ENCODE peak calls at places on chromosomes 1 and 21, in eight cellular contexts. One of them, this sample, is unnamed.

GRCh38 chr1:3931310-3931700 is 31.2 kb upstream of the C1orf174 start:
- DNase-seq in IMR-90: no peak
- DNase-seq in GM12878: no peak
- DNase-seq in endothelial cell of umbilical vein: no peak
- DNase-seq in HCT116: no peak
- DNase-seq in HepG2: no peak
- DNase-seq in fibroblast of lung: no peak
- DNase-seq in PC-3: no peak
- DNase-seq in this sample: no peak

GRCh38 chr1:29519733-29520132 is 283.4 kb downstream of the PTPRU start:
- DNase-seq in endothelial cell of umbilical vein: no peak
- DNase-seq in fibroblast of lung: no peak
- DNase-seq in HepG2: no peak
- DNase-seq in IMR-90: no peak
- DNase-seq in PC-3: no peak
- DNase-seq in GM12878: no peak
- DNase-seq in HCT116: no peak
- DNase-seq in this sample: no peak

GRCh38 chr1:85579619-85580018 is 942 bp upstream of the CCN1 start:
- DNase-seq in PC-3: peak; percentile 75
- DNase-seq in HCT116: no peak
- DNase-seq in IMR-90: peak; percentile 79
- DNase-seq in GM12878: no peak
- DNase-seq in HepG2: no peak
- DNase-seq in endothelial cell of umbilical vein: peak; percentile 86
- DNase-seq in fibroblast of lung: peak; percentile 69
- DNase-seq in this sample: no peak

GRCh38 chr1:94698759-94699502 is 121.2 kb upstream of the SLC44A3 start:
- DNase-seq in GM12878: no peak
- DNase-seq in fibroblast of lung: no peak
- DNase-seq in HepG2: peak; percentile 78
- DNase-seq in PC-3: peak; percentile 16
- DNase-seq in endothelial cell of umbilical vein: no peak
- DNase-seq in IMR-90: peak; percentile 63
- DNase-seq in HCT116: peak; percentile 21
- DNase-seq in this sample: no peak

GRCh38 chr1:67683736-67684525 is 1.1 kb upstream of the GADD45A start:
- DNase-seq in endothelial cell of umbilical vein: peak; percentile 69
- DNase-seq in PC-3: peak; percentile 78
- DNase-seq in GM12878: no peak
- DNase-seq in IMR-90: peak; percentile 79
- DNase-seq in HCT116: no peak
- DNase-seq in HepG2: no peak
- DNase-seq in fibroblast of lung: peak; percentile 30
- DNase-seq in this sample: no peak

GRCh38 chr1:21576031-21576797 is 67.0 kb downstream of the ALPL start:
- DNase-seq in PC-3: no peak
- DNase-seq in IMR-90: no peak
- DNase-seq in fibroblast of lung: no peak
- DNase-seq in endothelial cell of umbilical vein: no peak
- DNase-seq in HepG2: no peak
- DNase-seq in GM12878: no peak
- DNase-seq in HCT116: no peak
- DNase-seq in this sample: no peak

GRCh38 chr1:46166521-46167462 is 8.1 kb upstream of the TSPAN1 start:
- DNase-seq in fibroblast of lung: peak; percentile 15
- DNase-seq in GM12878: no peak
- DNase-seq in PC-3: no peak
- DNase-seq in IMR-90: no peak
- DNase-seq in HepG2: no peak
- DNase-seq in HCT116: no peak
- DNase-seq in endothelial cell of umbilical vein: peak; percentile 37
- DNase-seq in this sample: peak; percentile 75

GRCh38 chr1:202664083-202664482 is 46.2 kb downstream of the SYT2 start:
- DNase-seq in HCT116: no peak
- DNase-seq in PC-3: peak; percentile 19
- DNase-seq in fibroblast of lung: no peak
- DNase-seq in endothelial cell of umbilical vein: peak; percentile 44
- DNase-seq in GM12878: no peak
- DNase-seq in HepG2: no peak
- DNase-seq in IMR-90: peak; percentile 58
- DNase-seq in this sample: no peak

GRCh38 chr1:94490556-94490955 is 51.0 kb downstream of the F3 start:
- DNase-seq in endothelial cell of umbilical vein: no peak
- DNase-seq in HCT116: no peak
- DNase-seq in PC-3: no peak
- DNase-seq in GM12878: no peak
- DNase-seq in HepG2: no peak
- DNase-seq in IMR-90: no peak
- DNase-seq in fibroblast of lung: no peak
- DNase-seq in this sample: no peak

GRCh38 chr21:21921410-21922232 is 923.4 kb downstream of the NCAM2 start:
- DNase-seq in PC-3: peak; percentile 65
- DNase-seq in endothelial cell of umbilical vein: no peak
- DNase-seq in HepG2: no peak
- DNase-seq in fibroblast of lung: peak; percentile 37
- DNase-seq in HCT116: no peak
- DNase-seq in GM12878: no peak
- DNase-seq in IMR-90: peak; percentile 11
- DNase-seq in this sample: peak; percentile 5

GRCh38 chr1:225597926-225598575 is 54.9 kb downstream of the ENAH start:
- DNase-seq in IMR-90: peak; percentile 71
- DNase-seq in PC-3: peak; percentile 45
- DNase-seq in endothelial cell of umbilical vein: no peak
- DNase-seq in fibroblast of lung: peak; percentile 61
- DNase-seq in HCT116: no peak
- DNase-seq in GM12878: no peak
- DNase-seq in HepG2: no peak
- DNase-seq in this sample: no peak

GRCh38 chr1:160196143-160196542 is 5.8 kb downstream of the CASQ1 start:
- DNase-seq in endothelial cell of umbilical vein: no peak
- DNase-seq in GM12878: no peak
- DNase-seq in PC-3: no peak
- DNase-seq in IMR-90: no peak
- DNase-seq in HepG2: no peak
- DNase-seq in fibroblast of lung: no peak
- DNase-seq in HCT116: no peak
- DNase-seq in this sample: no peak

GRCh38 chr21:35921471-35921870 is 138.9 kb downstream of the SETD4 start:
- DNase-seq in endothelial cell of umbilical vein: no peak
- DNase-seq in fibroblast of lung: no peak
- DNase-seq in HepG2: peak; percentile 45
- DNase-seq in PC-3: no peak
- DNase-seq in HCT116: no peak
- DNase-seq in IMR-90: no peak
- DNase-seq in GM12878: no peak
- DNase-seq in this sample: no peak

DNA sequence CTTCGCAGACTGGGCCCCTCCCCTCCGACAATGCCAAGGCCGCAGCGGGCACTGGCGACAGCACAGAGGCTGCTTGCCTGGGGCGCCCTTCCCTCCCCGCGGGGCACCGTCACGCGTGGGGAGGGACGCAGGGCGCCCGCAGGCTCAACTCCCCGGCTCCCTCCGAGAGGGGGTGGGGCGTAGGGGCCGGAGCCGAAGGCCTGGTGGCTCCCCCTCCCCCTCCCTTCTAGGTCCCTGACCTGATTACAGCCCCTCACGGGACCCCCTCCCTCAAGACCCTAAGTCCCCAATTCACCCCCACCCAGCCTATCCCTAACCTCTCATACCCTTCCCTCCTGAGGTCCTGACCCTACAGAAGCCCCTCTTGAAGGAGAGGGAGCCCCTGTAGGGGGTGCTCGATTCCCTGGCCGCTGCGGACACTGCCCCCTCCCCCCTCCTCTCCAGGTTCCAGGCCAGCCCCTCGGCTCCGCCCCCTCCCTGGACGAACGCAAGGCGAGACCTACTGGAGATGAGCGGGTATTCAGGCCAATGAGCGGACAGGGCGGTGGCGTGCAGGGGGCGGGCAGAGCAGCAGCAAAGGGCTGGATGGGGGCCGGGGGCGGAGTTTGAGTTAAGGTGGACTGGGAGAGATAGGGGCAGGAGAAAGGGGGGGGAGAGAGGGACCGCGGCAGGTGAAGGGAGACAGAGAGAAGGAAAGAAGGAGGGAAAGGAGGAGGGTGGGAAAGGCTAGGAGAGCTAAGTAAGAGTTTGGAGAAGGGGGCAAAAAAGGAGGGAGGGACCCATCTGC is 721 bp upstream of the ZBTB7B start:
- DNase-seq in endothelial cell of umbilical vein: peak; percentile 99
- DNase-seq in HepG2: peak; percentile 97
- DNase-seq in IMR-90: peak; percentile 99
- DNase-seq in fibroblast of lung: peak; percentile 99
- DNase-seq in HCT116: peak; percentile 99
- DNase-seq in PC-3: peak; percentile 99
- DNase-seq in GM12878: peak; percentile 94
- DNase-seq in this sample: peak; percentile 98
- H4K20me1 ChIP-seq in endothelial cell of umbilical vein: no peaks in the 10 kb centered on the region
- H4K20me1 ChIP-seq in HepG2: peaks cover under 1% of the 10 kb centered on the region
- H4K20me1 ChIP-seq in IMR-90: no peaks in the 10 kb centered on the region
- H4K20me1 ChIP-seq in fibroblast of lung: no peaks in the 10 kb centered on the region
- H4K20me1 ChIP-seq in HCT116: no peaks in the 10 kb centered on the region
- H4K20me1 ChIP-seq in PC-3: no peaks in the 10 kb centered on the region
- H4K20me1 ChIP-seq in GM12878: peaks cover 2% of the 10 kb centered on the region
- H4K20me1 ChIP-seq in this sample: no peaks in the 10 kb centered on the region

DNA sequence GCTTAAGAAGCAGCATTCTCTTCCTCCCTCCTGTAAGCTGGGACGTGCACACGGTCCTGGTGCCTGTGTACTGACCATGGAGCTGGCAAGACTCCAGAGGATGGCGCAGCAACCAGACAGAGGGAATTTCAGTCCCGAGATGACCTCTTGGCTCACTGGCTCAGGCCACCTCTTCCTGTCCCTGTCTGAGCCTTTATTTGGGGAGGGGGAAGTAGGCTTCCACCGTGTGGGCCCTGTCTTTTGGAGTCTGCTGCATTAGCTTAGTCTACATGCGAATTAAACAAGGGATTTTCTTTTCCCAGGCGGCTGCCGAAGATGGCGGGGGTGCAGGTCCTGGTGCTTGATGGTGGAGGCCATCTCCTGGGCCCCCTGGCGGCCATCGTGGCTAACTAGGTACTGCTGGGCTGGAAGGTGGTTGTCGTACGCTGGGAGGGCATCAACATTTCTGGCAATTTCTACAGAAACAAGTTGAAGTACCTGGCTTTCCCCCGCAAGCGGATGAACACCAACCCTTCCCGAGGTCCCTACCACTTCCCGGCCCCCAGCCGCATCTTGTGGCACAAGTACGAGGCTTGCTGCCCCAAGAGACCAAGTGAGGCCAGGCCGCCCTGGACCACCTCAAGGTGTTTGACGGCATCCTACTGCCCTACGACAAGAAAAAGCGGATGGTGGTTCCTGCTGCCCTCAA is 10.2 kb downstream of the IL24 start:
- DNase-seq in GM12878: no peak
- DNase-seq in HCT116: no peak
- DNase-seq in IMR-90: no peak
- DNase-seq in fibroblast of lung: no peak
- DNase-seq in PC-3: no peak
- DNase-seq in HepG2: peak; percentile 9
- DNase-seq in endothelial cell of umbilical vein: no peak
- DNase-seq in this sample: no peak
- TF ChIP-seq CTCF in GM12878: no peak
- TF ChIP-seq CTCF in HCT116: peak; percentile 57
- TF ChIP-seq CTCF in IMR-90: peak; percentile 19
- TF ChIP-seq CTCF in fibroblast of lung: peak; percentile 26
- TF ChIP-seq CTCF in PC-3: peak; percentile 67
- TF ChIP-seq CTCF in HepG2: peak; percentile 57
- TF ChIP-seq CTCF in endothelial cell of umbilical vein: peak; percentile 32
- TF ChIP-seq CTCF in this sample: no peak

GRCh38 chr1:156263288-156263655 is 15.4 kb upstream of the PAQR6 start:
- DNase-seq in GM12878: no peak
- DNase-seq in PC-3: no peak
- DNase-seq in fibroblast of lung: no peak
- DNase-seq in HCT116: no peak
- DNase-seq in IMR-90: no peak
- DNase-seq in endothelial cell of umbilical vein: no peak
- DNase-seq in HepG2: no peak
- DNase-seq in this sample: no peak
- H4K20me1 ChIP-seq in GM12878: no peaks in the 10 kb centered on the region
- H4K20me1 ChIP-seq in PC-3: peaks cover 4% of the 10 kb centered on the region
- H4K20me1 ChIP-seq in fibroblast of lung: peaks cover 2% of the 10 kb centered on the region
- H4K20me1 ChIP-seq in HCT116: no peaks in the 10 kb centered on the region
- H4K20me1 ChIP-seq in IMR-90: peaks cover 28% of the 10 kb centered on the region
- H4K20me1 ChIP-seq in endothelial cell of umbilical vein: no peaks in the 10 kb centered on the region
- H4K20me1 ChIP-seq in HepG2: no peaks in the 10 kb centered on the region
- H4K20me1 ChIP-seq in this sample: no peaks in the 10 kb centered on the region

GRCh38 chr21:39094847-39095525 is 88.3 kb downstream of the PSMG1 start:
- DNase-seq in HCT116: no peak
- DNase-seq in HepG2: peak; percentile 99
- DNase-seq in fibroblast of lung: peak; percentile 82
- DNase-seq in endothelial cell of umbilical vein: peak; percentile 12
- DNase-seq in IMR-90: peak; percentile 93
- DNase-seq in PC-3: peak; percentile 46
- DNase-seq in GM12878: no peak
- DNase-seq in this sample: no peak
- TF ChIP-seq CTCF in HCT116: no peak
- TF ChIP-seq CTCF in HepG2: no peak
- TF ChIP-seq CTCF in fibroblast of lung: no peak
- TF ChIP-seq CTCF in endothelial cell of umbilical vein: no peak
- TF ChIP-seq CTCF in IMR-90: no peak
- TF ChIP-seq CTCF in PC-3: no peak
- TF ChIP-seq CTCF in GM12878: no peak
- TF ChIP-seq CTCF in this sample: no peak

GRCh38 chr1:230189276-230190183 is 122.5 kb downstream of the GALNT2 start:
- DNase-seq in IMR-90: no peak
- DNase-seq in fibroblast of lung: no peak
- DNase-seq in PC-3: no peak
- DNase-seq in GM12878: no peak
- DNase-seq in HepG2: no peak
- DNase-seq in endothelial cell of umbilical vein: no peak
- DNase-seq in HCT116: no peak
- DNase-seq in this sample: no peak
- H4K20me1 ChIP-seq in IMR-90: peaks cover 44% of the 10 kb centered on the region
- H4K20me1 ChIP-seq in fibroblast of lung: no peaks in the 10 kb centered on the region
- H4K20me1 ChIP-seq in PC-3: peaks cover 21% of the 10 kb centered on the region
- H4K20me1 ChIP-seq in GM12878: no peaks in the 10 kb centered on the region
- H4K20me1 ChIP-seq in HepG2: no peaks in the 10 kb centered on the region
- H4K20me1 ChIP-seq in endothelial cell of umbilical vein: no peaks in the 10 kb centered on the region
- H4K20me1 ChIP-seq in HCT116: no peaks in the 10 kb centered on the region
- H4K20me1 ChIP-seq in this sample: no peaks in the 10 kb centered on the region

GRCh38 chr1:65581120-65581519 is 160.7 kb downstream of the LEPR start:
- DNase-seq in HepG2: peak; percentile 9
- DNase-seq in fibroblast of lung: peak; percentile 6
- DNase-seq in HCT116: no peak
- DNase-seq in PC-3: peak; percentile 12
- DNase-seq in GM12878: no peak
- DNase-seq in endothelial cell of umbilical vein: peak; percentile 36
- DNase-seq in IMR-90: no peak
- DNase-seq in this sample: no peak
- TF ChIP-seq CTCF in HepG2: peak; percentile 63
- TF ChIP-seq CTCF in fibroblast of lung: peak; percentile 28
- TF ChIP-seq CTCF in HCT116: no peak
- TF ChIP-seq CTCF in PC-3: peak; percentile 23
- TF ChIP-seq CTCF in GM12878: no peak
- TF ChIP-seq CTCF in endothelial cell of umbilical vein: no peak
- TF ChIP-seq CTCF in IMR-90: peak; percentile 29
- TF ChIP-seq CTCF in this sample: no peak

This sample was measured in OCI-LY7.